ENCODE peak calls at places on chromosome 22, in ten cellular contexts. C is neuronal stem cell; Z is CD4-positive, alpha-beta memory T cell; X is CD8-positive, alpha-beta T cell; Y is SJCRH30; D is right lobe of liver; E is CD4-positive, CD25-positive, alpha-beta regulatory T cell; A is WERI-Rb-1; I is heart left ventricle; U is body of pancreas. W is an unnamed sample.

GRCh38 chr22:41524809-41525449 is 19.3 kb downstream of the POLR3H start:
- DNase-seq in C (no peak), Z (peak; percentile 65), X (peak; percentile 68), Y (no peak), D (no peak), E (peak; percentile 85), A (peak; percentile 48), I (no peak), U (no peak), W (no peak)

GRCh38 chr22:45731041-45731797 is 59.6 kb downstream of the ATXN10 start:
- DNase-seq in C (no peak), Z (no peak), X (no peak), Y (no peak), D (no peak), E (no peak), A (no peak), I (no peak), U (no peak), W (no peak)

GRCh38 chr22:42972592-42973535 is 42.1 kb downstream of the PACSIN2 start:
- DNase-seq in C (no peak), Z (no peak), X (no peak), Y (no peak), D (no peak), E (no peak), A (no peak), I (no peak), U (peak; percentile 41), W (no peak)

GRCh38 chr22:35632902-35633301 is 15.3 kb upstream of the APOL6 start:
- DNase-seq in C (no peak), Z (no peak), X (no peak), Y (no peak), D (no peak), E (no peak), A (no peak), I (no peak), U (no peak), W (no peak)

GRCh38 chr22:28506207-28506606 is 173.4 kb downstream of the TTC28 start:
- DNase-seq in C (no peak), Z (no peak), X (no peak), Y (peak; percentile 72), D (no peak), E (no peak), A (no peak), I (no peak), U (no peak), W (peak; percentile 73)

GRCh38 chr22:24037851-24038765 is 27.0 kb downstream of the CABIN1 start:
- DNase-seq in C (no peak), Z (peak; percentile 4), X (peak; percentile 61), Y (no peak), D (no peak), E (peak; percentile 23), A (no peak), I (no peak), U (no peak), W (no peak)

GRCh38 chr22:24553597-24554315 is 1.2 kb downstream of the GUCD1 start:
- DNase-seq in C (no peak), Z (no peak), X (no peak), Y (no peak), D (peak; percentile 43), E (no peak), A (no peak), I (peak; percentile 71), U (peak; percentile 20), W (no peak)

GRCh38 chr22:50711446-50712340 is 26.3 kb upstream of the ACR start:
- DNase-seq in C (no peak), Z (no peak), X (no peak), Y (no peak), D (peak; percentile 18), E (no peak), A (no peak), I (peak; percentile 20), U (no peak), W (no peak)

GRCh38 chr22:48071305-48071704 is 1308.9 kb downstream of the TBC1D22A start:
- DNase-seq in C (no peak), Z (no peak), X (no peak), Y (no peak), D (no peak), E (no peak), A (no peak), I (no peak), U (no peak), W (no peak)

GRCh38 chr22:48070083-48070482 is 1307.6 kb downstream of the TBC1D22A start:
- DNase-seq in C (no peak), Z (no peak), X (no peak), Y (no peak), D (no peak), E (no peak), A (no peak), I (no peak), U (no peak), W (no peak)

GRCh38 chr22:48071828-48072227 is 1309.4 kb downstream of the TBC1D22A start:
- DNase-seq in C (no peak), Z (no peak), X (no peak), Y (no peak), D (no peak), E (no peak), A (peak; percentile 30), I (no peak), U (no peak), W (peak; percentile 73)

GRCh38 chr22:48070760-48071159 is 1308.3 kb downstream of the TBC1D22A start:
- DNase-seq in C (no peak), Z (no peak), X (no peak), Y (peak; percentile 33), D (no peak), E (no peak), A (peak; percentile 54), I (no peak), U (no peak), W (no peak)

DNA sequence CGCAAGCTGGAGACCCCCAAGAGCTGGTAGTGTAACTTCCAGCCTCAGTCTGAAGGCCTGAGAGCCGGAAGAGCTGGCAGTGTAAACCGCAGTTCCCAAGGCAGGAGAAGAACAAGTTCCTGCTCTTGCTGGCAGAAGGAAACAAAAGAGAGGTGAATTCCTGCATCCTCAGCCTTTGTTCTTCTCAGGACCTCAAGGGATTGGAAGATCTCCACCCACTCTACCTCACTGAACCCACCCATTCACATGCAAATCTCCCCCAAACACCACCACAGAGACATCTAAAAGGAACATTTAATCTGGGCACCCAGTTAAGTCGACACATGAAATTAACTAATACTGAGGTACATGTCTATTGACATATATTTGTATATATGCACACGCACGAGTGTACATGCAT is 1310.3 kb downstream of the TBC1D22A start:
- DNase-seq in C (peak; percentile 8), Z (no peak), X (no peak), Y (no peak), D (no peak), E (no peak), A (no peak), I (no peak), U (no peak), W (no peak)
- H3K9me3 ChIP-seq in C (no peaks in the 10 kb centered on the region), Z (no peaks in the 10 kb centered on the region), X (no peaks in the 10 kb centered on the region), Y (no peaks in the 10 kb centered on the region), D (no peaks in the 10 kb centered on the region), E (no peaks in the 10 kb centered on the region), A (no peaks in the 10 kb centered on the region), I (no peaks in the 10 kb centered on the region), U (no peaks in the 10 kb centered on the region), W (no peaks in the 10 kb centered on the region)

DNA sequence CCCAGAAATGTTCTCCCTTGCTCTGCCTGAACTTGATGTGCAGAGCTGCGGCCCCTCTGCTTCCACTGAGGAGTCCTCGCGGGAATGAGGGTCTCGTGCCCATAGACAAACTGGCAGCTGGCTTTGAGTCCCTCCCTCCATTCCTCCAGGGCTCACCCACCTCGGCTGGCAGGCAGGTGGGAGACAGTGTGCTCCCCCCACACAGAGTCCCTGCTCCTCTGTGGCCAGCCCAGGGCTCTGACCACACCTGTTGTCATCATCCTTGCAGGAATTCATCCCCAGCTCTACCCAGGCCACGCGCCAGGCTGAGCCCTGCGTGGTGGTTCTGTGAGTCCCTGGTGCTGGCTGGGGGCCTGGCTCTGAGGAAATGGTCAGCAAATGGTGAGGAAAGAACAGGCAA is 521.9 kb downstream of the TBC1D22A start:
- DNase-seq in C (no peak), Z (no peak), X (no peak), Y (no peak), D (no peak), E (no peak), A (no peak), I (no peak), U (no peak), W (no peak)
- H3K9me3 ChIP-seq in C (no peaks in the 10 kb centered on the region), Z (no peaks in the 10 kb centered on the region), X (no peaks in the 10 kb centered on the region), Y (no peaks in the 10 kb centered on the region), D (no peaks in the 10 kb centered on the region), E (no peaks in the 10 kb centered on the region), A (no peaks in the 10 kb centered on the region), I (no peaks in the 10 kb centered on the region), U (no peaks in the 10 kb centered on the region), W (no peaks in the 10 kb centered on the region)

GRCh38 chr22:49449811-49450386 is 377.8 kb downstream of the BRD1 start:
- DNase-seq in C (no peak), Z (no peak), X (no peak), Y (no peak), D (no peak), E (no peak), A (no peak), I (no peak), U (no peak), W (no peak)

GRCh38 chr22:49450521-49450920 is 377.2 kb downstream of the BRD1 start:
- DNase-seq in C (no peak), Z (no peak), X (no peak), Y (no peak), D (no peak), E (no peak), A (no peak), I (no peak), U (no peak), W (no peak)

GRCh38 chr22:49449377-49449776 is 378.3 kb downstream of the BRD1 start:
- DNase-seq in C (no peak), Z (no peak), X (no peak), Y (no peak), D (no peak), E (no peak), A (no peak), I (no peak), U (no peak), W (no peak)

GRCh38 chr22:49447837-49448236 is 379.8 kb downstream of the BRD1 start:
- DNase-seq in C (no peak), Z (no peak), X (no peak), Y (no peak), D (no peak), E (no peak), A (no peak), I (no peak), U (no peak), W (no peak)

DNA sequence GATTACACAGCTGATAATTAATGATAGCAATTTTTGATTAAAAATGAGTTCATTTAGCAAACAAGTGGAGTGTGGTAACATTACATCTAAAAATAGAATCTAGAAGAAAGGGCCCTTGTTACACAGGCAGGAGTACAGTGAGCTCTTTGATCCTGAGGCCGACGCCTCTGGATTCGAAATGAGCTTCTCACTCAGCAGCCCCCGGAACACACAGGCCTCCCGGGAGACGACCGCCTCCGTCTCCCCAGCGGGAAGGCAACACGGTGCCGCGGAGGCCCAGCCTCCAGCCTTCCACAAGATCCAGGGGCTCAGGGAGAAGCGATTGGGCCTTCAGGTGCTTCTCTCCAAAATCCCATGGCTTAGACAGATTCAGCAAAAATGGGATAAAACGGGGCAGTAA is 379.1 kb downstream of the BRD1 start:
- DNase-seq in C (no peak), Z (no peak), X (no peak), Y (no peak), D (no peak), E (no peak), A (no peak), I (no peak), U (no peak), W (no peak)
- H3K9me3 ChIP-seq in C (no peaks in the 10 kb centered on the region), Z (no peaks in the 10 kb centered on the region), X (no peaks in the 10 kb centered on the region), Y (no peaks in the 10 kb centered on the region), D (no peaks in the 10 kb centered on the region), E (no peaks in the 10 kb centered on the region), A (no peaks in the 10 kb centered on the region), I (no peaks in the 10 kb centered on the region), U (no peaks in the 10 kb centered on the region), W (no peaks in the 10 kb centered on the region)

GRCh38 chr22:49191506-49191980 is 636.1 kb downstream of the BRD1 start:
- DNase-seq in C (no peak), Z (no peak), X (no peak), Y (no peak), D (no peak), E (no peak), A (no peak), I (no peak), U (no peak), W (no peak)
- H3K9me3 ChIP-seq in C (no peaks in the 10 kb centered on the region), Z (no peaks in the 10 kb centered on the region), X (no peaks in the 10 kb centered on the region), Y (no peaks in the 10 kb centered on the region), D (no peaks in the 10 kb centered on the region), E (no peaks in the 10 kb centered on the region), A (no peaks in the 10 kb centered on the region), I (no peaks in the 10 kb centered on the region), U (no peaks in the 10 kb centered on the region), W (no peaks in the 10 kb centered on the region)

W was measured in thyroid gland.